ENCODE peak calls at places on chromosomes 7 and 10, in ten cellular contexts. I, Y, V, T, J, B, Z, G, M and W are unnamed samples.

GRCh38 chr7:134246347-134246746 is 70.4 kb downstream of the SLC35B4 start:
- DNase-seq in I (no peak), Y (no peak), V (no peak), T (peak; percentile 55), J (no peak), B (no peak), Z (no peak), G (no peak), M (no peak), W (no peak)

GRCh38 chr10:86087716-86088115 is 278.9 kb downstream of the GRID1 start:
- DNase-seq in I (no peak), Y (no peak), V (no peak), T (no peak), J (no peak), B (no peak), Z (no peak), G (no peak), M (no peak), W (peak; percentile 75)

GRCh38 chr10:18400911-18401260 is 250.5 kb downstream of the NSUN6 start:
- DNase-seq in I (no peak), Y (no peak), V (no peak), T (no peak), J (no peak), B (peak; percentile 29), Z (no peak), G (no peak), M (no peak), W (no peak)

GRCh38 chr7:25656581-25657026 is 428.3 kb upstream of the NPVF start:
- DNase-seq in I (no peak), Y (no peak), V (no peak), T (no peak), J (peak; percentile 27), B (no peak), Z (no peak), G (no peak), M (no peak), W (no peak)

GRCh38 chr7:44798649-44799275 is 2.3 kb downstream of the PPIA start:
- DNase-seq in I (no peak), Y (no peak), V (no peak), T (no peak), J (peak; percentile 21), B (no peak), Z (no peak), G (no peak), M (no peak), W (no peak)

GRCh38 chr10:74107391-74107790 is 43.2 kb downstream of the AP3M1 start:
- DNase-seq in I (no peak), Y (no peak), V (no peak), T (no peak), J (no peak), B (no peak), Z (no peak), G (no peak), M (no peak), W (no peak)

GRCh38 chr7:101880536-101881443 is 63.4 kb downstream of the CUX1 start:
- DNase-seq in I (no peak), Y (no peak), V (peak; percentile 86), T (no peak), J (peak; percentile 44), B (peak; percentile 57), Z (no peak), G (no peak), M (no peak), W (no peak)

GRCh38 chr10:43206391-43207235 is 60.3 kb downstream of the RASGEF1A start:
- DNase-seq in I (no peak), Y (peak; percentile 33), V (no peak), T (no peak), J (no peak), B (no peak), Z (no peak), G (no peak), M (peak; percentile 7), W (peak; percentile 1)

GRCh38 chr7:151590071-151590800 is 70.5 kb upstream of the RHEB start:
- DNase-seq in I (no peak), Y (no peak), V (no peak), T (no peak), J (no peak), B (no peak), Z (no peak), G (no peak), M (no peak), W (no peak)

GRCh38 chr7:151592868-151593486 is 73.3 kb upstream of the RHEB start:
- DNase-seq in I (no peak), Y (no peak), V (peak; percentile 85), T (no peak), J (peak; percentile 97), B (no peak), Z (peak; percentile 73), G (no peak), M (no peak), W (no peak)

GRCh38 chr7:151590801-151591771 is 71.4 kb upstream of the RHEB start:
- DNase-seq in I (no peak), Y (no peak), V (no peak), T (no peak), J (no peak), B (no peak), Z (no peak), G (no peak), M (no peak), W (no peak)

GRCh38 chr7:151591866-151592265 is 72.2 kb upstream of the RHEB start:
- DNase-seq in I (no peak), Y (no peak), V (no peak), T (no peak), J (no peak), B (no peak), Z (no peak), G (no peak), M (no peak), W (no peak)

DNA sequence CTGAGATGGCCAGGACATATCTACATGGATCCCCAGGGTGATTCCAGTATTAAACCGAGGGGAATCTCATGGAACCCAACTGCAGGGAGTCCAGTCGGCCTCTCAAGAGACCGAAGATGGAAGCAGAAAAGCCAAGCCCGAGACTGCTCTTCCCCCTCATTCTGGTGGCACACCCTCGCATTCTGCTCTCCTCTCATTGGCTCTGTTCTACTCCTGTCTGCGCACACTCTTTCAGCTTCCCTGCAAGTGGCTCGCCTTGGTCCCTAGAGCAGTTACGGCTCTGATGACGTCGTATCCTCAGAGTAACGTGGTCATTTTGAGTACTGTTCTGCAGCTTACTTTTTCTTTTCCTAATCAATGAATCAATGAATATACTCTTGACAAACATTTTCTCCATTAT is 72.6 kb upstream of the RHEB start:
- DNase-seq in I (no peak), Y (no peak), V (no peak), T (no peak), J (no peak), B (no peak), Z (no peak), G (no peak), M (no peak), W (no peak)
- H3K4me3 ChIP-seq in I (no peak overlapping the region), Y (no peak overlapping the region), V (no peak overlapping the region), T (no peak overlapping the region), J (no peak overlapping the region), B (no peak overlapping the region), Z (no peak overlapping the region), G (no peak overlapping the region), M (no peak overlapping the region), W (no peak overlapping the region)

GRCh38 chr7:4939971-4940720 is 18.8 kb downstream of the MMD2 start:
- DNase-seq in I (no peak), Y (no peak), V (no peak), T (no peak), J (no peak), B (no peak), Z (no peak), G (no peak), M (no peak), W (no peak)
- TF ChIP-seq CTCF in I (no peak), Y (no peak), V (no peak), T (no peak), J (no peak), B (no peak), Z (no peak), G (no peak), M (no peak), W (no peak)

GRCh38 chr10:130848855-130849254 is 462.7 kb downstream of the TCERG1L start:
- DNase-seq in I (peak; percentile 55), Y (no peak), V (no peak), T (no peak), J (no peak), B (no peak), Z (no peak), G (no peak), M (no peak), W (no peak)
- H3K4me3 ChIP-seq in I (no peak overlapping the region), Y (no peak overlapping the region), V (no peak overlapping the region), T (no peak overlapping the region), J (no peak overlapping the region), B (no peak overlapping the region), Z (no peak overlapping the region), G (no peak overlapping the region), M (no peak overlapping the region), W (no peak overlapping the region)

GRCh38 chr7:96591900-96592676 is 117.6 kb downstream of the SEM1 start:
- DNase-seq in I (no peak), Y (no peak), V (no peak), T (no peak), J (no peak), B (no peak), Z (no peak), G (no peak), M (no peak), W (no peak)

GRCh38 chr7:96591159-96591899 is 118.3 kb downstream of the SEM1 start:
- DNase-seq in I (no peak), Y (no peak), V (no peak), T (no peak), J (no peak), B (no peak), Z (no peak), G (no peak), M (no peak), W (no peak)

GRCh38 chr7:96599288-96599936 is 110.2 kb downstream of the SEM1 start:
- DNase-seq in I (no peak), Y (no peak), V (no peak), T (no peak), J (no peak), B (no peak), Z (no peak), G (no peak), M (no peak), W (no peak)

GRCh38 chr7:96598421-96598820 is 111.2 kb downstream of the SEM1 start:
- DNase-seq in I (no peak), Y (no peak), V (no peak), T (no peak), J (no peak), B (no peak), Z (no peak), G (no peak), M (no peak), W (no peak)

DNA sequence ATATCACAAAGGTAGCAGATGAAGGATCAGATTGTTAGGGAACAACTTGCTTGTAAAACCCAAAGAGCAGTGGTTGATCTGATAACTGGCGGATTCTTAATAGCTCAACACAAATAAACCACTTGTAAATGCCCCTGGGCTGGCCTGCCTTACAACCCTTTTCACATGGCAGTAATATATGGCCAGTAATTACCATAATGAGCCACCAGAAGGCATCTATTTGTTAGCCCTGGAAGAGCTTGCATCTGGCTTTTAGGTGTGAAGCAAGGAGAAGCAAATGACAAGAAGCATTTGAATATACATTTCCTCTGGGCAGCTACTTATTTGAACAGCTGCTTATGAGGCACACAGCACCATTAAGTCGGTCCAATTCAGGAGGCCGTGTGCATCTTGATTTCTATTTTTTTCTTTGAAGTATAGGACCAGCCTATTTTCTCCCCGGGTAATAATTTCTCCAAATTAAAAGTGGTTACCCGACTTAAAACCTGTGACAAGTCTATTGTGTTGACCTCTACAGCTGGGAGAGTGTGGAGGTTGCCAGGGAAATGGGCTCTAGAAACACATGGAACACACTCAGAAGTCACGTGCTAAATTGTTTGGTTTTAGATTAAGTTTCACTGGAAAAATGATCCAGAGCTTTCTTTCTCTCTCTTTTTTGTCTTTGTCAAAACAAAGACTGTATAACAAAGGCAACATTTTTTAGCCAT is 113.4 kb downstream of the SEM1 start:
- DNase-seq in I (no peak), Y (no peak), V (peak; percentile 23), T (no peak), J (no peak), B (peak; percentile 55), Z (no peak), G (no peak), M (no peak), W (no peak)
- TF ChIP-seq CTCF in I (no peak), Y (no peak), V (peak; percentile 61), T (no peak), J (no peak), B (peak; percentile 22), Z (no peak), G (peak; percentile 15), M (peak; percentile 28), W (no peak)